ENCODE peak calls at places on chromosomes 13 and 19, in eight cellular contexts. C, D, K, N, P, Z, X and L are unnamed samples.

GRCh38 chr19:18270304-18270703 is 3.9 kb downstream of the IQCN start:
- DNase-seq in C (no peak), D (no peak), K (no peak), N (no peak), P (no peak), Z (no peak), X (no peak), L (no peak)

GRCh38 chr19:33332248-33332647 is 29.9 kb upstream of the CEBPA start:
- DNase-seq in C (no peak), D (no peak), K (no peak), N (no peak), P (no peak), Z (no peak), X (no peak), L (no peak)

GRCh38 chr13:100836696-100837095 is 162.1 kb upstream of the TMTC4 start:
- DNase-seq in C (no peak), D (no peak), K (no peak), N (no peak), P (no peak), Z (no peak), X (no peak), L (no peak)

GRCh38 chr19:6891761-6892385 is 4.5 kb downstream of the ADGRE1 start:
- DNase-seq in C (no peak), D (no peak), K (no peak), N (no peak), P (no peak), Z (no peak), X (no peak), L (no peak)

GRCh38 chr13:69468624-69469023 is 639.0 kb upstream of the ATXN8OS start:
- DNase-seq in C (no peak), D (no peak), K (no peak), N (no peak), P (no peak), Z (no peak), X (no peak), L (no peak)

GRCh38 chr13:48876289-48876688 is 99.4 kb upstream of the FNDC3A start:
- DNase-seq in C (no peak), D (no peak), K (no peak), N (no peak), P (no peak), Z (no peak), X (peak), L (no peak)

GRCh38 chr13:79445968-79446645 is 34.8 kb upstream of the NDFIP2 start:
- DNase-seq in C (no peak), D (no peak), K (no peak), N (no peak), P (no peak), Z (no peak), X (peak), L (no peak)

GRCh38 chr13:97422118-97423054 is 11.6 kb upstream of the RAP2A start:
- DNase-seq in C (no peak), D (no peak), K (no peak), N (no peak), P (no peak), Z (no peak), X (no peak), L (no peak)

GRCh38 chr13:110683203-110683883 is 22.6 kb downstream of the CARS2 start:
- DNase-seq in C (no peak), D (no peak), K (no peak), N (peak), P (peak), Z (no peak), X (peak), L (no peak)

GRCh38 chr19:35757231-35757748 is 461 bp upstream of the HSPB6 start:
- DNase-seq in C (peak), D (no peak), K (peak), N (peak), P (peak), Z (peak), X (peak), L (no peak)

GRCh38 chr19:28435551-28436261 is 777.2 kb downstream of the UQCRFS1 start:
- DNase-seq in C (no peak), D (no peak), K (no peak), N (no peak), P (no peak), Z (no peak), X (no peak), L (no peak)

GRCh38 chr13:76792680-76793334 is 93.4 kb downstream of the KCTD12 start:
- DNase-seq in C (no peak), D (no peak), K (peak), N (peak), P (no peak), Z (no peak), X (no peak), L (no peak)

GRCh38 chr13:22757530-22758120 is 423.2 kb upstream of the SGCG start:
- DNase-seq in C (no peak), D (no peak), K (no peak), N (peak), P (no peak), Z (no peak), X (peak), L (peak)

GRCh38 chr19:16273005-16273404 is 51.6 kb upstream of the KLF2 start:
- DNase-seq in C (peak), D (no peak), K (no peak), N (no peak), P (no peak), Z (no peak), X (peak), L (no peak)

GRCh38 chr13:73336789-73337188 is 278.0 kb downstream of the KLF5 start:
- DNase-seq in C (no peak), D (no peak), K (no peak), N (no peak), P (no peak), Z (peak), X (peak), L (peak)

GRCh38 chr19:31285744-31286143 is 63.5 kb downstream of the TSHZ3 start:
- DNase-seq in C (no peak), D (no peak), K (no peak), N (peak), P (no peak), Z (no peak), X (no peak), L (no peak)

GRCh38 chr13:43023244-43023931 is at the start of gene DNAJC15:
- DNase-seq in C (peak), D (peak), K (peak), N (peak), P (peak), Z (peak), X (peak), L (no peak)

GRCh38 chr19:6712692-6713670 is 7.5 kb downstream of the C3 start:
- DNase-seq in C (no peak), D (no peak), K (no peak), N (no peak), P (no peak), Z (no peak), X (no peak), L (no peak)

GRCh38 chr13:98171806-98172569 is 5.1 kb downstream of the RNF113B start:
- DNase-seq in C (peak), D (no peak), K (no peak), N (peak), P (peak), Z (no peak), X (no peak), L (no peak)

GRCh38 chr19:35027851-35028599 is 2.2 kb upstream of the SCN1B start:
- DNase-seq in C (no peak), D (no peak), K (no peak), N (peak), P (no peak), Z (peak), X (peak), L (no peak)

GRCh38 chr19:33390120-33390907 is 16.8 kb downstream of the CEBPG start:
- DNase-seq in C (peak), D (no peak), K (peak), N (peak), P (peak), Z (no peak), X (no peak), L (no peak)

GRCh38 chr19:18975864-18976263 is 34.8 kb upstream of the HOMER3 start:
- DNase-seq in C (no peak), D (no peak), K (no peak), N (no peak), P (no peak), Z (no peak), X (no peak), L (no peak)

GRCh38 chr13:41461527-41462124 is 4.3 kb downstream of the RGCC start:
- DNase-seq in C (no peak), D (peak), K (no peak), N (no peak), P (no peak), Z (no peak), X (no peak), L (no peak)

GRCh38 chr19:29449371-29449770 is 76.4 kb upstream of the VSTM2B start:
- DNase-seq in C (no peak), D (no peak), K (peak), N (no peak), P (peak), Z (no peak), X (no peak), L (no peak)

GRCh38 chr19:3507371-3508120 is 1.4 kb downstream of the FZR1 start:
- DNase-seq in C (no peak), D (no peak), K (peak), N (no peak), P (peak), Z (no peak), X (peak), L (no peak)

GRCh38 chr13:107277911-107278310 is 710.0 kb upstream of the ARGLU1 start:
- DNase-seq in C (no peak), D (no peak), K (no peak), N (no peak), P (no peak), Z (no peak), X (no peak), L (no peak)

GRCh38 chr13:48125794-48126228 is 30.9 kb upstream of the MED4 start:
- DNase-seq in C (no peak), D (no peak), K (no peak), N (peak), P (no peak), Z (no peak), X (no peak), L (no peak)

GRCh38 chr13:111210488-111210887 is 95.4 kb downstream of the ARHGEF7 start:
- DNase-seq in C (peak), D (no peak), K (no peak), N (peak), P (no peak), Z (no peak), X (no peak), L (peak)

GRCh38 chr13:97432232-97432916 is 1.6 kb upstream of the RAP2A start:
- DNase-seq in C (no peak), D (peak), K (no peak), N (no peak), P (no peak), Z (no peak), X (no peak), L (no peak)

GRCh38 chr19:1763648-1764292 is 10.5 kb downstream of the ONECUT3 start:
- DNase-seq in C (no peak), D (no peak), K (no peak), N (no peak), P (no peak), Z (no peak), X (no peak), L (no peak)

GRCh38 chr13:113843864-113844556 is 19.9 kb downstream of the GAS6 start:
- DNase-seq in C (peak), D (no peak), K (no peak), N (no peak), P (no peak), Z (no peak), X (peak), L (no peak)

GRCh38 chr19:48308695-48309586 is 16.4 kb upstream of the EMP3 start:
- DNase-seq in C (no peak), D (peak), K (no peak), N (peak), P (no peak), Z (no peak), X (peak), L (no peak)
- TF ChIP-seq CTCF in C (peak), D (no peak), K (no peak), N (peak), P (no peak), Z (peak), X (peak), L (no peak)

GRCh38 chr13:30654430-30654829 is 36.7 kb downstream of the USPL1 start:
- DNase-seq in C (no peak), D (no peak), K (no peak), N (no peak), P (no peak), Z (no peak), X (no peak), L (no peak)

GRCh38 chr13:30660796-30661195 is 43.1 kb downstream of the USPL1 start:
- DNase-seq in C (no peak), D (no peak), K (no peak), N (no peak), P (no peak), Z (no peak), X (no peak), L (no peak)

GRCh38 chr13:30656178-30656577 is 38.5 kb downstream of the USPL1 start:
- DNase-seq in C (no peak), D (no peak), K (no peak), N (no peak), P (no peak), Z (no peak), X (no peak), L (no peak)

GRCh38 chr13:30664689-30665088 is 47.0 kb downstream of the USPL1 start:
- DNase-seq in C (no peak), D (no peak), K (no peak), N (no peak), P (no peak), Z (no peak), X (no peak), L (no peak)

DNA sequence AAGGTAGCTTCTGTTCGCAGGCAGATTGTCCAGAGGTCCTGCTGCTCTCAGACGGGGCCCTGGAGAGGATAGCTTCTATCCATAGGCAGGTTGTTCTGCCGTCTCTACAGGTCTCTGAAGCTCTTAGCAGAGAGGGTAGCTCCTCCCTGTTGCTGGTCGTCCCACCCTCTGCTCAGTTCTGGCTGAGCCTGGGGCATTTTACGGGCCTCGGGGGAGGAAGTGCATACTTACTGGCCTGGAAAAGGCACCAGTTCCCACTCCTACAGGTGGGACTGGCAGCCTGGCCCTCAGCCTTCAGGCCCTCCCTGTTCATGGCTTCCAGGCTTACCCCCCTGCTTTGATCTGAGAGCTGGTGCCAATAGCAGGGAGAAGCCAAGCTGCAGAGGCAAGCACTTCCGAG is 42.3 kb downstream of the USPL1 start:
- DNase-seq in C (no peak), D (no peak), K (no peak), N (no peak), P (no peak), Z (no peak), X (peak), L (no peak)
- TF ChIP-seq CTCF in C (no peak), D (no peak), K (no peak), N (no peak), P (no peak), Z (no peak), X (no peak), L (no peak)

GRCh38 chr19:50221087-50221486 is 17.7 kb downstream of the MYH14 start:
- DNase-seq in C (no peak), D (no peak), K (no peak), N (no peak), P (no peak), Z (no peak), X (no peak), L (no peak)

GRCh38 chr19:50226536-50226935 is 23.1 kb downstream of the MYH14 start:
- DNase-seq in C (no peak), D (no peak), K (no peak), N (no peak), P (no peak), Z (no peak), X (no peak), L (no peak)

GRCh38 chr19:50222691-50223438 is 19.4 kb downstream of the MYH14 start:
- DNase-seq in C (no peak), D (no peak), K (no peak), N (no peak), P (no peak), Z (no peak), X (no peak), L (no peak)

GRCh38 chr19:50223439-50223716 is 20.0 kb downstream of the MYH14 start:
- DNase-seq in C (no peak), D (no peak), K (no peak), N (no peak), P (no peak), Z (no peak), X (no peak), L (no peak)

GRCh38 chr19:50224986-50225747 is 21.7 kb downstream of the MYH14 start:
- DNase-seq in C (peak), D (no peak), K (no peak), N (no peak), P (no peak), Z (no peak), X (no peak), L (no peak)
- TF ChIP-seq CTCF in C (peak), D (no peak), K (no peak), N (no peak), P (no peak), Z (no peak), X (no peak), L (no peak)

DNA sequence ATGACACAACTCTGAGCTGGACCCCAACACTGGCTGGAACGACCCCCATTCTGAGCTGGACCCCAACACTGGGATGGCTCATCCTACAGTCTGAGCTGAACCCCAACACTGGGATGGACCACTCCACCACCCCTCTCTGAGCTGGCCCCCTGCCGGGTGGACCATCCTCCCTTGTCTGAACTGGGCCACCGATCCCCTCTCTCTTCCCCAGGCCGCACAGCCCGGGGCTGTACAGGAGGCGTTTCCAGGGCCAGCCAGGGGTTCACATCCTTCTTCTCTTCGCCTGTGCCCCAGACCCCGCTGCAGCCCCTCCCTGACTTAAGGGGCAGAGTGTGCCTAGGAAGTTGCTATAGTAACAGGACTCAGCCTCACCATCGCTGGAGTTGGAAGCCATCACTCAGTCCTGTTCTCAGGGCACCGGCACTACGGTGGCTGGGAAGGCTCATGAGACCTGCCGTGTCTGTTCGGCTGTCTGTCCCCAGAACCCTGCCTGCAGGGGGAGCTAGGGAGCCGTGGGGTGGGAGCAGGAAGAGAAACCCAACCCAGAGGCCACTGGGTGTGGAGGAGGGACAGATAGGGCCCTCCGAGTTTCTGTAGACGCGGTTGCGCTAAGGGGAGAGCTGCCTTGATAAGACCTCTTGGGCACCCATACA is 3.7 kb downstream of the PRKACA start:
- DNase-seq in C (peak), D (peak), K (peak), N (no peak), P (no peak), Z (peak), X (peak), L (no peak)
- TF ChIP-seq CTCF in C (peak), D (peak), K (no peak), N (peak), P (no peak), Z (peak), X (peak), L (no peak)

GRCh38 chr13:33060815-33061214 is 44.6 kb downstream of the KL start:
- DNase-seq in C (no peak), D (no peak), K (no peak), N (no peak), P (no peak), Z (no peak), X (no peak), L (no peak)

GRCh38 chr13:33058816-33059215 is 42.6 kb downstream of the KL start:
- DNase-seq in C (no peak), D (no peak), K (no peak), N (no peak), P (no peak), Z (no peak), X (no peak), L (no peak)

GRCh38 chr13:33053397-33054066 is 37.3 kb downstream of the KL start:
- DNase-seq in C (no peak), D (no peak), K (no peak), N (no peak), P (no peak), Z (no peak), X (no peak), L (no peak)

GRCh38 chr13:33052446-33052845 is 36.2 kb downstream of the KL start:
- DNase-seq in C (no peak), D (no peak), K (no peak), N (peak), P (no peak), Z (no peak), X (no peak), L (no peak)

DNA sequence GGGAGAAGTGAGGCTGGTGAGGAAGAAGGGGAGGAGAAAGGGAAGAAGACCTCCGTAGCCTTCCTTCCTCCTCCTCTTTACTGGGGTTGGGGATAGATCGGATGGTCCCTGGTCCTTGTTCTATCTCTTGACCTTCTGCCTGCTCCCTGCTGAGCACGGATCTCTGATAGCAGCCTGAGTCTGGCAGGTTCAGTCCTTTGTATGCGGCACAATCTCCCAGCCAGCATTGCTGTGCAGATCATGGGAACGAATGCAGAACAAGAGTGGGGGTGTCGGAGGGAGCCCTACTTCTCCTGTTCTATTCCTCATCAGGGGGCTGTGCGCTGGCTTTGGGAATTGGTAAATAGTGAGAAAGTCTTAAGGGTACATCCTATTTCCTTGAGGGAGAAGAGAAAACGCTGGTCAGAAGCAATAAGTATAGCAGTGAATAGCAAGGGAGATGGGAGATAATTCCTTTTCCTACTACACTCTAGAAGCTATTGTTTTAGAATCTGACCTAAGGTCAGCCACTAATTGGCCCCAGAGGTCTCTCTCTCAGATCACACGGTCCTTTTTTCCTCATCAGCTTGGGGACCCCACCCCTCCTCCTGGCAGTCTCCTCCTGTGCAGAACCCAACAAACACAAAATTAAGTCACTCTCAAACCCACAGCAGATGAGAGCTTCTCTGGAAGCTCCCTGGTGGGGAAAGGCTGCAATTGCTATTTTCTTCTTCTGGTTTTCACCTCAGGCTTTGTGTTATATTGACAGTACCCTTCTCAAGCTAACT is 41.0 kb downstream of the KL start:
- DNase-seq in C (no peak), D (peak), K (no peak), N (peak), P (no peak), Z (no peak), X (peak), L (no peak)
- TF ChIP-seq CTCF in C (peak), D (peak), K (peak), N (peak), P (no peak), Z (no peak), X (peak), L (no peak)

GRCh38 chr19:5561559-5561958 is 6.2 kb downstream of the TINCR start:
- DNase-seq in C (no peak), D (no peak), K (no peak), N (no peak), P (no peak), Z (no peak), X (no peak), L (no peak)
- TF ChIP-seq CTCF in C (no peak), D (peak), K (no peak), N (peak), P (no peak), Z (peak), X (peak), L (no peak)

DNA sequence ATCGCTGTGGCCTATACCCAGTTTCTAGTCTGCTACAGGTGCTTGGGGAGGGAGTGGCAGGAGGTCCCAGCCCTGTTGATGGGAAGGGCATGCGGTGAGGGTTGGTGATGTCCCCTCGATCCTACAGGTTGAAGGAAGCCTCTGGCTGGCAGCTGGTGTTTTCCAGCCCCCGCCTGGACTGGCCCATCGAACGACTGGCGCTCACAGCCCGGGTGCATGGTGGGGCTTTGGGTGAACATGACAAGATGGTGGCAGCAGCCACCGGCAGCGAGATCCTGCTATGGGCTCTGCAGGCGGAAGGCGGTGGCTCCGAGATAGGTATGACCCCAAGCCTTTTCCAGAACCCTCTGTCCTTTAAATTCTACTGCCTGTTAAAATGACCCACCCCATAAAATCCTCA is 3.9 kb downstream of the SHKBP1 start:
- DNase-seq in C (no peak), D (no peak), K (no peak), N (no peak), P (no peak), Z (no peak), X (no peak), L (no peak)
- TF ChIP-seq CTCF in C (no peak), D (no peak), K (no peak), N (no peak), P (no peak), Z (no peak), X (no peak), L (no peak)